ENCODE peak calls at places on chromosomes 2 and 18, in eight cellular contexts. M is HepG2, I is epithelial cell of esophagus, U is mesothelial cell of epicardium, A is adrenal gland, Q is astrocyte of the cerebellum, F is WTC11, W is AG04449. L is an unnamed sample.

GRCh38 chr2:127953849-127954248 is 68.1 kb upstream of the AMMECR1L start:
- DNase-seq in M (no peak), I (no peak), U (no peak), A (no peak), Q (no peak), F (no peak), W (no peak), L (no peak)

GRCh38 chr2:135935914-135936313 is 49.5 kb downstream of the DARS1 start:
- DNase-seq in M (no peak), I (no peak), U (no peak), A (no peak), Q (no peak), F (no peak), W (no peak), L (no peak)

GRCh38 chr2:24327988-24328387 is 32.3 kb downstream of the ITSN2 start:
- DNase-seq in M (no peak), I (no peak), U (no peak), A (no peak), Q (no peak), F (no peak), W (no peak), L (no peak)

GRCh38 chr18:5890606-5891360 is 4.5 kb downstream of the TMEM200C start:
- DNase-seq in M (peak; percentile 11), I (peak; percentile 10), U (peak; percentile 49), A (peak; percentile 62), Q (no peak), F (peak; percentile 70), W (no peak), L (no peak)

GRCh38 chr18:31061945-31062344 is 19.4 kb upstream of the DSC3 start:
- DNase-seq in M (no peak), I (no peak), U (no peak), A (no peak), Q (peak; percentile 13), F (no peak), W (no peak), L (no peak)

GRCh38 chr2:46353509-46353908 is 56.3 kb downstream of the EPAS1 start:
- DNase-seq in M (no peak), I (peak; percentile 46), U (no peak), A (no peak), Q (no peak), F (no peak), W (no peak), L (no peak)

GRCh38 chr2:71303849-71304248 is 27.7 kb upstream of the ZNF638 start:
- DNase-seq in M (no peak), I (peak; percentile 79), U (no peak), A (no peak), Q (no peak), F (no peak), W (no peak), L (no peak)

GRCh38 chr2:47086054-47086471 is 69.0 kb downstream of the STPG4 start:
- DNase-seq in M (no peak), I (no peak), U (no peak), A (no peak), Q (no peak), F (no peak), W (no peak), L (no peak)

GRCh38 chr2:237642030-237642700 is 14.8 kb downstream of the LRRFIP1 start:
- DNase-seq in M (no peak), I (no peak), U (no peak), A (no peak), Q (no peak), F (no peak), W (no peak), L (no peak)

GRCh38 chr2:157875720-157876065 is 437 bp downstream of the ACVR1 start:
- DNase-seq in M (peak; percentile 18), I (peak; percentile 57), U (peak; percentile 49), A (peak; percentile 56), Q (no peak), F (peak; percentile 59), W (no peak), L (no peak)

GRCh38 chr2:144570566-144570965 is 50.6 kb upstream of the ZEB2 start:
- DNase-seq in M (no peak), I (peak; percentile 33), U (no peak), A (no peak), Q (no peak), F (no peak), W (no peak), L (no peak)

GRCh38 chr18:79580481-79581171 is 99.0 kb upstream of the CTDP1 start:
- DNase-seq in M (no peak), I (no peak), U (peak; percentile 10), A (no peak), Q (no peak), F (no peak), W (no peak), L (no peak)

GRCh38 chr18:35185771-35186170 is 55.1 kb upstream of the ZNF397 start:
- DNase-seq in M (no peak), I (peak; percentile 3), U (no peak), A (peak; percentile 15), Q (no peak), F (no peak), W (no peak), L (no peak)

GRCh38 chr2:218271487-218271797 is 1.1 kb downstream of the PNKD start:
- DNase-seq in M (no peak), I (peak; percentile 56), U (no peak), A (no peak), Q (no peak), F (no peak), W (no peak), L (no peak)

GRCh38 chr18:47968721-47969120 is 38.3 kb upstream of the SMAD2 start:
- DNase-seq in M (no peak), I (peak; percentile 14), U (no peak), A (no peak), Q (peak; percentile 6), F (no peak), W (no peak), L (no peak)

GRCh38 chr2:105926960-105927678 is 182.4 kb downstream of the NCK2 start:
- DNase-seq in M (peak; percentile 21), I (no peak), U (no peak), A (no peak), Q (no peak), F (no peak), W (no peak), L (no peak)

GRCh38 chr2:85222792-85223191 is 89.6 kb downstream of the TCF7L1 start:
- DNase-seq in M (no peak), I (peak; percentile 74), U (no peak), A (no peak), Q (no peak), F (no peak), W (no peak), L (no peak)

GRCh38 chr2:235052514-235053354 is 100.9 kb downstream of the SH3BP4 start:
- DNase-seq in M (no peak), I (no peak), U (no peak), A (no peak), Q (no peak), F (no peak), W (no peak), L (no peak)

GRCh38 chr2:3483986-3484960 is 35.1 kb downstream of the ADI1 start:
- DNase-seq in M (no peak), I (no peak), U (no peak), A (no peak), Q (no peak), F (no peak), W (no peak), L (no peak)

GRCh38 chr18:54233761-54234160 is 9.3 kb upstream of the MBD2 start:
- DNase-seq in M (no peak), I (no peak), U (no peak), A (no peak), Q (no peak), F (no peak), W (no peak), L (no peak)

GRCh38 chr2:107932986-107933385 is 53.3 kb upstream of the SLC5A7 start:
- DNase-seq in M (no peak), I (peak; percentile 17), U (no peak), A (no peak), Q (peak; percentile 5), F (no peak), W (no peak), L (no peak)
- TF ChIP-seq CTCF in M (peak; percentile 38), I (peak; percentile 60), U (peak; percentile 17), A (peak; percentile 21), Q (peak; percentile 46), F (no peak), W (peak; percentile 36), L (peak; percentile 23)

DNA sequence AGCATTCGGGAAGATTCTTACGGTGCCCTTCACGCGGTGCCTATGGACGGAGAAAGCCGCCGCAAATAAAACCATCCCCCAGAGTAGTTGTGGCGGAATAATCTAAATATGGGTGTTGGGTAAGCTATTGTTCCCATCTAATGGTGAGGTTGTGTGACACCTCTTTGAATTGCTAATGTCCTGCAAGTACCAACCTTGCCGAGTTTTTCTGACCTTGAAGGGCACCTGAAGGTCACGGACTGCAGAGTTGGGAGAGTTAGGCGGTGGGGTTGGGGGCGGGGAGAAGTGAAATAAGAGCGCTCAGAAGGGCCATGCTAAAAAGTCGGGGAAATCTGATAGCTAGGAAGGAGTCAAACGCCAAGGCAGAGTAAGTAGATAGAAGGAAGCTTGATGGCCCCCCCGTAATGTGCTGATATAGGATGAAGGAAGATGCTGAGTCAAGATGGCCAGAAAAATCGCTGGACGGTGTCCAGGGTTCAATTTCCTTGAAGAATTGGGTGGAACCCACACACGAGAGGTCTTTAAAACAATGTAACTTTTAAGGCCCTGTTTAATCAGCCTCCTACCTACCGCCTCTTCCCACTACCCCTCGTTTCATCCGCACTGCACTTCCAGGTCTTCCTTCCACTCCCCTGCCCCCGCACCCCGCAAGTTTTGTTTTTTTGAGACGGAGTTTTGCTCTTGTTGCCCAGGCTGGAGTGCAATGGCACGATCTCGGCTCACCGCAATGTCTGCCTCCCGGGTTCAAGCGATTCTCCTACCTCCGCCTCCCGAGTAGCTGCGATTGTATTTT is 602 bp downstream of the KATNAL2 start:
- DNase-seq in M (no peak), I (peak; percentile 18), U (no peak), A (peak; percentile 31), Q (no peak), F (peak; percentile 81), W (no peak), L (no peak)
- TF ChIP-seq CTCF in M (no peak), I (no peak), U (no peak), A (no peak), Q (no peak), F (no peak), W (no peak), L (no peak)

GRCh38 chr2:195533771-195534642 is 123.0 kb upstream of the SLC39A10 start:
- DNase-seq in M (no peak), I (peak; percentile 75), U (no peak), A (peak; percentile 93), Q (peak; percentile 83), F (no peak), W (peak; percentile 89), L (peak; percentile 53)
- TF ChIP-seq CTCF in M (no peak), I (no peak), U (no peak), A (peak; percentile 14), Q (peak; percentile 25), F (no peak), W (peak; percentile 13), L (no peak)

DNA sequence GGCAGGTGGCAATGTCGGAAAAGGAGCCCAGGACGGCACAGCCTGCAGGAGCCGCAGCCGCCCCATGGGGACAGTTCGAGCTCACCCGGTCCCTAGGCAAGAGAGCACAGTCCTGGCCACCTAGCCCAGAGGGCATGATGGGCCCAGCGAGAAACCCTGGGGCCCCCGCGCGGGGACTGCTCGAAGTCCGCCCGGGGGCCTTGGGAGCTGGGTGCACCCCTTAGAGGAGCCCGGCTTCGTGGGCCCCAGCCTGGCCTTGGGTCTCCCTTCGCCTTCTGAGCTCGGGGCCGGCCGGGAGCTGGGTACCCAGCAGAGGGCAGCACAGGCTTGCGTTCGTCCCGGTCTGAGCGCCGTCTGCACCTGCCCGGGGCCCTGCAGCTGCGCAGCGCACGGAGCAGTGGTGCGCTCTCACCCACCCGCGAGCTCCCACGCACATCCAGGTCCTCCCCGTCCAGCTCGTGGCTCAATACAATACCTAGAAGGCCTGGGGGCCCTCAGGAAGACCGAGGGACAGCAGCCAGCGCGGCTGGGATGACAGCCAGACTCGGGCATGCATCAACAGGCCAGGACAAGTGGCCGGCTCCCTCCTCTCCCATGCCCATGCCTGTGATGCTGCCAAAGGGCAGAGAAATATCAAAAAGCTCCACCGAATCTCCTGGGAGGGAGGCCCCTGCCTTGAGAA is 96.2 kb upstream of the ZNF532 start:
- DNase-seq in M (peak; percentile 35), I (peak; percentile 93), U (peak; percentile 54), A (peak; percentile 61), Q (no peak), F (peak; percentile 90), W (no peak), L (no peak)
- TF ChIP-seq CTCF in M (peak; percentile 97), I (peak; percentile 64), U (peak; percentile 86), A (peak; percentile 76), Q (peak; percentile 86), F (peak; percentile 75), W (peak; percentile 93), L (peak; percentile 79)